ENCODE peak calls at places on chromosomes 4 and X, in seven cellular contexts. W is HepG2; L is CD4-positive, alpha-beta T cell; I is cardiac fibroblast; X is A549; P is neural progenitor cell; V is Peyer's patch. Y is an unnamed sample.

GRCh38 chrX:138018145-138018799 is 452.3 kb downstream of the ZIC3 start:
- DNase-seq in X (no peak), V (no peak), I (peak; percentile 1), W (no peak), L (no peak), P (no peak), Y (no peak)

GRCh38 chrX:130080791-130081367 is 29.4 kb downstream of the ELF4 start:
- DNase-seq in W (no peak), X (no peak), I (no peak), L (no peak), V (no peak), P (no peak), Y (no peak)

GRCh38 chrX:9677098-9677739 is 88.4 kb downstream of the GPR143 start:
- DNase-seq in L (no peak), X (no peak), I (peak; percentile 39), P (no peak), W (no peak), V (peak; percentile 52), Y (no peak)

GRCh38 chr4:15756361-15756861 is 21.7 kb upstream of the CD38 start:
- DNase-seq in X (no peak), L (peak; percentile 50), I (peak; percentile 22), W (peak; percentile 16), V (peak; percentile 67), P (no peak), Y (no peak)

GRCh38 chrX:65203545-65203944 is 227.3 kb upstream of the ZC4H2 start:
- DNase-seq in P (no peak), X (no peak), I (no peak), V (no peak), L (no peak), W (no peak), Y (no peak)

GRCh38 chrX:54087661-54088060 is 43.4 kb upstream of the PHF8 start:
- DNase-seq in P (no peak), X (no peak), L (no peak), I (no peak), W (no peak), V (no peak), Y (no peak)

GRCh38 chr4:10164877-10165283 is 48.3 kb upstream of the WDR1 start:
- DNase-seq in X (peak; percentile 17), P (peak; percentile 69), L (no peak), W (peak; percentile 14), V (peak; percentile 61), I (peak; percentile 73), Y (no peak)

GRCh38 chrX:130109429-130110378 is 593 bp downstream of the ELF4 start:
- DNase-seq in W (no peak), P (peak; percentile 30), X (no peak), I (peak; percentile 27), V (no peak), L (no peak), Y (peak; percentile 21)

DNA sequence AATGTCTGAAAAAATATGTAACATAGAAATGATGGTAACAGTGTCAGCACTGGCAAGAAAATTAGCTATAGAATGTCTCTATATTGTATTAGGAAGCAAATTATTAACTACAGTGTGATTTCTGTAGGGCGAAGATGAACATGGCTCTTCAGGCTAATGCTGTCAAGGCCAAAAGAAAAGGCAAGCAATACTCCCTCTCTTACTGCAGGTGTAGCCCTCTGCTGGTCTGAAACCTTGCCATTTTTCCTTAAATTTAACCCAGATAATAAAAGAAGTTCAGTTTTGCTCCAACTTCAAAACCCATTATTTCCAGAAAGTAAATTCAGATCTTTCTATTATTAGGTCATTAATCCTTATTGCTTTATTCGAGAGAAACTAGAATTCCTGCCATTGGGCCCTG is 215.9 kb downstream of the LRBA start:
- DNase-seq in P (no peak), V (no peak), I (peak; percentile 24), L (no peak), W (peak; percentile 16), X (no peak), Y (no peak)
- TF ChIP-seq CTCF in P (peak; percentile 33), V (no peak), I (peak; percentile 13), L (no peak), W (peak; percentile 9), X (peak; percentile 11), Y (no peak)

GRCh38 chr4:166197166-166197565 is 324.1 kb downstream of the TLL1 start:
- DNase-seq in V (no peak), P (no peak), L (no peak), X (no peak), I (peak; percentile 39), W (no peak), Y (no peak)
- TF ChIP-seq CTCF in V (no peak), P (no peak), L (no peak), X (no peak), I (no peak), W (no peak), Y (no peak)

GRCh38 chrX:139967300-139967699 is 2.0 kb upstream of the CXorf66 start:
- DNase-seq in X (peak; percentile 7), I (peak; percentile 22), P (peak; percentile 2), V (no peak), L (no peak), W (peak; percentile 9), Y (no peak)

GRCh38 chrX:139971394-139971749 is 6.1 kb upstream of the CXorf66 start:
- DNase-seq in V (no peak), P (peak; percentile 3), X (no peak), I (no peak), W (no peak), L (no peak), Y (no peak)

GRCh38 chrX:139969286-139969685 is 4.0 kb upstream of the CXorf66 start:
- DNase-seq in P (no peak), V (no peak), W (no peak), X (no peak), L (no peak), I (no peak), Y (no peak)

GRCh38 chrX:139965421-139965820 is at the start of gene CXorf66:
- DNase-seq in X (no peak), I (no peak), W (no peak), L (no peak), P (no peak), V (no peak), Y (no peak)
- TF ChIP-seq CTCF in X (no peak), I (no peak), W (no peak), L (no peak), P (no peak), V (no peak), Y (no peak)

GRCh38 chr4:141858437-141858836 is 222.1 kb downstream of the IL15 start:
- DNase-seq in X (no peak), V (no peak), P (no peak), W (no peak), L (no peak), I (no peak), Y (no peak)

GRCh38 chr4:141860974-141861373 is 224.6 kb downstream of the IL15 start:
- DNase-seq in I (no peak), X (no peak), P (no peak), V (no peak), W (no peak), L (no peak), Y (no peak)
- TF ChIP-seq CTCF in I (no peak), X (no peak), P (no peak), V (peak; percentile 3), W (no peak), L (no peak), Y (no peak)

Y was measured in activated B cell treated with CpG ODN at 0.5 μM for 24 hours.